ENCODE peak calls at places on chromosomes 4 and X, in nine cellular contexts. One of them, this sample, is unnamed.
A peak's percentile ranks its signal among the peaks of the same experiment; 100 is the strongest.

GRCh38 chr4:76641758-76642157 is 206.7 kb downstream of the SHROOM3 start:
- DNase-seq in NT2/D1: no peak
- DNase-seq in pancreas: no peak
- DNase-seq in A673: no peak
- DNase-seq in Panc1: no peak
- DNase-seq in H9: no peak
- DNase-seq in upper lobe of right lung: no peak
- DNase-seq in Caco-2: no peak
- DNase-seq in mesenchymal stem cell: no peak
- DNase-seq in this sample: no peak

GRCh38 chr4:73620115-73620792 is at the start of gene RASSF6:
- DNase-seq in NT2/D1: peak; percentile 13
- DNase-seq in pancreas: peak; percentile 85
- DNase-seq in A673: no peak
- DNase-seq in Panc1: no peak
- DNase-seq in H9: peak; percentile 86
- DNase-seq in upper lobe of right lung: peak; percentile 93
- DNase-seq in Caco-2: peak; percentile 94
- DNase-seq in mesenchymal stem cell: no peak
- DNase-seq in this sample: no peak

GRCh38 chrX:141838016-141838415 is at the start of gene MAGEC3:
- DNase-seq in NT2/D1: no peak
- DNase-seq in pancreas: no peak
- DNase-seq in A673: no peak
- DNase-seq in Panc1: no peak
- DNase-seq in H9: no peak
- DNase-seq in upper lobe of right lung: no peak
- DNase-seq in Caco-2: no peak
- DNase-seq in mesenchymal stem cell: no peak
- DNase-seq in this sample: no peak

GRCh38 chr4:118396881-118397666 is 44.3 kb upstream of the PRSS12 start:
- DNase-seq in NT2/D1: no peak
- DNase-seq in pancreas: no peak
- DNase-seq in A673: no peak
- DNase-seq in Panc1: no peak
- DNase-seq in H9: no peak
- DNase-seq in upper lobe of right lung: no peak
- DNase-seq in Caco-2: no peak
- DNase-seq in mesenchymal stem cell: no peak
- DNase-seq in this sample: no peak

GRCh38 chrX:6812087-6812486 is 277.2 kb upstream of the VCX3A start:
- DNase-seq in NT2/D1: no peak
- DNase-seq in pancreas: no peak
- DNase-seq in A673: no peak
- DNase-seq in Panc1: no peak
- DNase-seq in H9: no peak
- DNase-seq in upper lobe of right lung: no peak
- DNase-seq in Caco-2: no peak
- DNase-seq in mesenchymal stem cell: no peak
- DNase-seq in this sample: no peak

GRCh38 chr4:36187723-36188333 is 56.5 kb downstream of the ARAP2 start:
- DNase-seq in NT2/D1: peak; percentile 9
- DNase-seq in pancreas: no peak
- DNase-seq in A673: peak; percentile 12
- DNase-seq in Panc1: peak; percentile 25
- DNase-seq in H9: no peak
- DNase-seq in upper lobe of right lung: no peak
- DNase-seq in Caco-2: no peak
- DNase-seq in mesenchymal stem cell: peak; percentile 34
- DNase-seq in this sample: no peak

GRCh38 chrX:129755779-129756650 is 17.2 kb downstream of the XPNPEP2 start:
- DNase-seq in NT2/D1: no peak
- DNase-seq in pancreas: no peak
- DNase-seq in A673: no peak
- DNase-seq in Panc1: no peak
- DNase-seq in H9: peak; percentile 73
- DNase-seq in upper lobe of right lung: no peak
- DNase-seq in Caco-2: no peak
- DNase-seq in mesenchymal stem cell: no peak
- DNase-seq in this sample: peak; percentile 70

GRCh38 chr4:142091691-142092182 is 455.4 kb downstream of the IL15 start:
- DNase-seq in NT2/D1: no peak
- DNase-seq in pancreas: no peak
- DNase-seq in A673: no peak
- DNase-seq in Panc1: peak; percentile 32
- DNase-seq in H9: no peak
- DNase-seq in upper lobe of right lung: no peak
- DNase-seq in Caco-2: no peak
- DNase-seq in mesenchymal stem cell: peak; percentile 41
- DNase-seq in this sample: no peak

GRCh38 chr4:174681723-174682300 is 147.2 kb downstream of the GLRA3 start:
- DNase-seq in NT2/D1: no peak
- DNase-seq in pancreas: no peak
- DNase-seq in A673: no peak
- DNase-seq in Panc1: no peak
- DNase-seq in H9: no peak
- DNase-seq in upper lobe of right lung: no peak
- DNase-seq in Caco-2: no peak
- DNase-seq in mesenchymal stem cell: peak; percentile 52
- DNase-seq in this sample: no peak

DNA sequence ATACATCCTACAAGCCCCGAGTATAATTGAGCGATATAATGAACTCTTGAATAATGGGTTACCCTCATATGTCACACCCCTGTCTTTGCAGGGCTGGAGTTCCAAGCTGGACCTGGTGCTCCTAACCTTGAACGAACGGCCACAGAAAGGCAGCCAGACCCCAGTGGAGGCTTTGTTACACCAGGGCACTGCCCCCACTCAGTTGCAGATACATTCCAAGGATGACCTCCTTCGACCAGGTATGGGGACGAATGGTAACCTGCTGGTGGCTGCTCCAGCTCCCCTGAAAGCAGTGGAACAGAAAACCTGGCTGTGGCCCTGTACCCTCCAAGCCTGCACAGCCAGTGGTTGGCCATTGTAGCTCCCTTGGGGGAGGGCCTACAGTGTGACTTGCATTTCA is 56.6 kb upstream of the CCDC149 start:
- DNase-seq in NT2/D1: no peak
- DNase-seq in pancreas: no peak
- DNase-seq in A673: no peak
- DNase-seq in Panc1: no peak
- DNase-seq in H9: no peak
- DNase-seq in upper lobe of right lung: no peak
- DNase-seq in Caco-2: no peak
- DNase-seq in mesenchymal stem cell: no peak
- DNase-seq in this sample: no peak
- H3K9me3 ChIP-seq in NT2/D1: peaks cover 24% of the 10 kb centered on the region
- H3K9me3 ChIP-seq in pancreas: no peaks in the 10 kb centered on the region
- H3K9me3 ChIP-seq in A673: peaks cover 10% of the 10 kb centered on the region
- H3K9me3 ChIP-seq in Panc1: no peaks in the 10 kb centered on the region
- H3K9me3 ChIP-seq in H9: peaks cover 13% of the 10 kb centered on the region
- H3K9me3 ChIP-seq in upper lobe of right lung: no peaks in the 10 kb centered on the region
- H3K9me3 ChIP-seq in Caco-2: peaks cover 16% of the 10 kb centered on the region
- H3K9me3 ChIP-seq in mesenchymal stem cell: peaks cover 4% of the 10 kb centered on the region
- H3K9me3 ChIP-seq in this sample: no peaks in the 10 kb centered on the region

GRCh38 chrX:14359727-14360126 is 169.6 kb upstream of the GLRA2 start:
- DNase-seq in NT2/D1: no peak
- DNase-seq in pancreas: no peak
- DNase-seq in A673: no peak
- DNase-seq in Panc1: no peak
- DNase-seq in H9: peak; percentile 26
- DNase-seq in upper lobe of right lung: no peak
- DNase-seq in Caco-2: peak; percentile 46
- DNase-seq in mesenchymal stem cell: no peak
- DNase-seq in this sample: no peak
- H3K27me3 ChIP-seq in NT2/D1: no peaks in the 10 kb centered on the region
- H3K27me3 ChIP-seq in pancreas: no peaks in the 10 kb centered on the region
- H3K27me3 ChIP-seq in A673: no peaks in the 10 kb centered on the region
- H3K27me3 ChIP-seq in Panc1: no peaks in the 10 kb centered on the region
- H3K27me3 ChIP-seq in H9: no peaks in the 10 kb centered on the region
- H3K27me3 ChIP-seq in upper lobe of right lung: no peaks in the 10 kb centered on the region
- H3K27me3 ChIP-seq in Caco-2: no peaks in the 10 kb centered on the region
- H3K27me3 ChIP-seq in mesenchymal stem cell: no peaks in the 10 kb centered on the region
- H3K27me3 ChIP-seq in this sample: no peaks in the 10 kb centered on the region

GRCh38 chr4:8217246-8217511 is 18.1 kb downstream of the SH3TC1 start:
- DNase-seq in NT2/D1: no peak
- DNase-seq in pancreas: no peak
- DNase-seq in A673: no peak
- DNase-seq in Panc1: no peak
- DNase-seq in H9: no peak
- DNase-seq in upper lobe of right lung: no peak
- DNase-seq in Caco-2: no peak
- DNase-seq in mesenchymal stem cell: no peak
- DNase-seq in this sample: no peak
- H3K4me1 ChIP-seq in NT2/D1: peaks cover 17% of the 10 kb centered on the region
- H3K4me1 ChIP-seq in pancreas: no peaks in the 10 kb centered on the region
- H3K4me1 ChIP-seq in A673: peaks cover 8% of the 10 kb centered on the region
- H3K4me1 ChIP-seq in Panc1: no peaks in the 10 kb centered on the region
- H3K4me1 ChIP-seq in H9: no peaks in the 10 kb centered on the region
- H3K4me1 ChIP-seq in upper lobe of right lung: peaks cover 18% of the 10 kb centered on the region
- H3K4me1 ChIP-seq in Caco-2: no peaks in the 10 kb centered on the region
- H3K4me1 ChIP-seq in mesenchymal stem cell: peaks cover 11% of the 10 kb centered on the region
- H3K4me1 ChIP-seq in this sample: no peaks in the 10 kb centered on the region

DNA sequence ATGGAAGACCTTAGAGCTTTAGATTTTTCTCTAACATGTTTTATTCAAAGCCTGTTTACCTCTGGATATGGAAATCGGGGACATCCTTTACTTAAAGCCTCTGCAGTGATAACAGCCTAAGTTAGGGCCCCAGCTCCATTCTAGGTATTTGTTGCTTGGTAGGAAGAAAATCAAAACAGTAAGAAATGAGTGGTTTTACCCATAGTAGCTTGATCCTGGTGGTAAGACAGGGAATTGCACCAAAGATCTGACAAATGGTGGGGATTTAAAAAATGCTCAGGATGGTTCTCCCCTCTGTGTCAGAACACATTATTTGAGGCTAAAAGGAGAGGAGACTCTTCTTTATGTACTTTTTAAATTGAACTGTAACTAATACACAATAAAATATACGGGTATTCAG is 52.4 kb downstream of the AFF2 start:
- DNase-seq in NT2/D1: no peak
- DNase-seq in pancreas: no peak
- DNase-seq in A673: no peak
- DNase-seq in Panc1: no peak
- DNase-seq in H9: no peak
- DNase-seq in upper lobe of right lung: no peak
- DNase-seq in Caco-2: no peak
- DNase-seq in mesenchymal stem cell: no peak
- DNase-seq in this sample: no peak
- H3K9me3 ChIP-seq in NT2/D1: no peaks in the 10 kb centered on the region
- H3K9me3 ChIP-seq in pancreas: no peaks in the 10 kb centered on the region
- H3K9me3 ChIP-seq in A673: no peaks in the 10 kb centered on the region
- H3K9me3 ChIP-seq in Panc1: no peaks in the 10 kb centered on the region
- H3K9me3 ChIP-seq in H9: peaks cover 35% of the 10 kb centered on the region
- H3K9me3 ChIP-seq in upper lobe of right lung: no peaks in the 10 kb centered on the region
- H3K9me3 ChIP-seq in Caco-2: no peaks in the 10 kb centered on the region
- H3K9me3 ChIP-seq in mesenchymal stem cell: no peaks in the 10 kb centered on the region
- H3K9me3 ChIP-seq in this sample: no peaks in the 10 kb centered on the region